ENCODE peak calls at places on chromosome 14, in five cellular contexts. W, E, R, L and Q are unnamed samples.

GRCh38 chr14:55450124-55450523 is 9.7 kb upstream of the TBPL2 start:
- DNase-seq in W (no peak), E (no peak), R (no peak), L (no peak), Q (no peak)

GRCh38 chr14:31787377-31787776 is 226.2 kb downstream of the NUBPL start:
- DNase-seq in W (peak), E (no peak), R (no peak), L (no peak), Q (no peak)

GRCh38 chr14:102185360-102185759 is 45.7 kb downstream of the WDR20 start:
- DNase-seq in W (no peak), E (no peak), R (no peak), L (no peak), Q (no peak)

GRCh38 chr14:51545396-51545795 is 106.3 kb upstream of the FRMD6 start:
- DNase-seq in W (no peak), E (no peak), R (no peak), L (no peak), Q (no peak)

GRCh38 chr14:71261206-71261605 is 353.9 kb downstream of the PCNX1 start:
- DNase-seq in W (peak), E (no peak), R (no peak), L (no peak), Q (no peak)

GRCh38 chr14:93103392-93104080 is 12.2 kb downstream of the ITPK1 start:
- DNase-seq in W (no peak), E (no peak), R (peak), L (no peak), Q (peak)

GRCh38 chr14:36981832-36982528 is 190.4 kb downstream of the SLC25A21 start:
- DNase-seq in W (peak), E (no peak), R (no peak), L (no peak), Q (no peak)

GRCh38 chr14:89294872-89295271 is 122.2 kb downstream of the FOXN3 start:
- DNase-seq in W (no peak), E (no peak), R (no peak), L (no peak), Q (no peak)

GRCh38 chr14:67674480-67675218 is at the start of gene VTI1B:
- DNase-seq in W (peak), E (peak), R (peak), L (peak), Q (peak)

GRCh38 chr14:46951103-46951502 is 299.5 kb upstream of the RPL10L start:
- DNase-seq in W (no peak), E (no peak), R (no peak), L (no peak), Q (no peak)

GRCh38 chr14:92280554-92281262 is 42.3 kb upstream of the SLC24A4 start:
- DNase-seq in W (no peak), E (no peak), R (peak), L (no peak), Q (no peak)

GRCh38 chr14:81162941-81163340 is 57.8 kb downstream of the GTF2A1 start:
- DNase-seq in W (no peak), E (no peak), R (no peak), L (no peak), Q (no peak)

GRCh38 chr14:69199786-69200185 is 8.5 kb downstream of the EXD2 start:
- DNase-seq in W (no peak), E (no peak), R (no peak), L (no peak), Q (no peak)

GRCh38 chr14:71206766-71207371 is 299.6 kb downstream of the PCNX1 start:
- DNase-seq in W (peak), E (no peak), R (no peak), L (peak), Q (no peak)

GRCh38 chr14:51521764-51522163 is 129.9 kb upstream of the FRMD6 start:
- DNase-seq in W (peak), E (no peak), R (no peak), L (no peak), Q (no peak)

GRCh38 chr14:91008759-91009409 is 51.6 kb downstream of the RPS6KA5 start:
- DNase-seq in W (no peak), E (no peak), R (no peak), L (no peak), Q (no peak)

GRCh38 chr14:83085725-83086124 is 1552.1 kb upstream of the SEL1L start:
- DNase-seq in W (no peak), E (no peak), R (no peak), L (no peak), Q (no peak)

GRCh38 chr14:60622210-60622919 is 26.9 kb downstream of the SIX1 start:
- DNase-seq in W (no peak), E (no peak), R (no peak), L (no peak), Q (no peak)

GRCh38 chr14:36373982-36374673 is 53.7 kb upstream of the MBIP start:
- DNase-seq in W (peak), E (peak), R (peak), L (peak), Q (peak)

GRCh38 chr14:64081174-64081746 is 212.9 kb downstream of the ESR2 start:
- DNase-seq in W (no peak), E (no peak), R (no peak), L (no peak), Q (no peak)

GRCh38 chr14:21194597-21194996 is 38.7 kb upstream of the OR5AU1 start:
- DNase-seq in W (no peak), E (no peak), R (no peak), L (no peak), Q (no peak)

GRCh38 chr14:54902521-54903420 is at the start of gene GCH1:
- DNase-seq in W (no peak), E (peak), R (peak), L (peak), Q (peak)

GRCh38 chr14:37709419-37710195 is 114.2 kb downstream of the TTC6 start:
- DNase-seq in W (peak), E (no peak), R (no peak), L (no peak), Q (no peak)

GRCh38 chr14:25237845-25238244 is 187.9 kb upstream of the STXBP6 start:
- DNase-seq in W (no peak), E (no peak), R (no peak), L (no peak), Q (no peak)

GRCh38 chr14:64944861-64945260 is 2.3 kb upstream of the GPX2 start:
- DNase-seq in W (no peak), E (no peak), R (no peak), L (no peak), Q (no peak)

GRCh38 chr14:68961361-68961760 is 17.7 kb downstream of the ACTN1 start:
- DNase-seq in W (no peak), E (no peak), R (no peak), L (no peak), Q (no peak)

GRCh38 chr14:60753264-60754126 is 18.9 kb downstream of the MNAT1 start:
- DNase-seq in W (no peak), E (no peak), R (peak), L (no peak), Q (no peak)

GRCh38 chr14:105257464-105257863 is 9.1 kb downstream of the BTBD6 start:
- DNase-seq in W (no peak), E (no peak), R (peak), L (no peak), Q (no peak)

GRCh38 chr14:104519721-104520120 is 59.8 kb upstream of the C14orf180 start:
- DNase-seq in W (no peak), E (no peak), R (no peak), L (no peak), Q (no peak)

GRCh38 chr14:90676356-90676755 is 139.9 kb downstream of the TTC7B start:
- DNase-seq in W (no peak), E (no peak), R (no peak), L (no peak), Q (no peak)

GRCh38 chr14:32428149-32428548 is 99.1 kb downstream of the AKAP6 start:
- DNase-seq in W (no peak), E (no peak), R (no peak), L (no peak), Q (no peak)

GRCh38 chr14:104749958-104750529 is 2.9 kb upstream of the SIVA1 start:
- DNase-seq in W (peak), E (no peak), R (no peak), L (no peak), Q (no peak)

GRCh38 chr14:65062096-65063075 is 39.9 kb downstream of the MAX start:
- DNase-seq in W (no peak), E (no peak), R (no peak), L (no peak), Q (no peak)

GRCh38 chr14:52079239-52079956 is 10.5 kb upstream of the NID2 start:
- DNase-seq in W (peak), E (no peak), R (no peak), L (no peak), Q (no peak)